ENCODE peak calls at places on chromosomes 2 and 18, in six cellular contexts. X, J, L, Z, T and G are unnamed samples.

GRCh38 chr18:51659781-51660180 is 462.3 kb upstream of the MEX3C start:
- DNase-seq in X (no peak), J (no peak), L (no peak), Z (no peak), T (no peak), G (no peak)

GRCh38 chr2:37641582-37642111 is 29.8 kb downstream of the CDC42EP3 start:
- DNase-seq in X (no peak), J (no peak), L (no peak), Z (no peak), T (no peak), G (no peak)

GRCh38 chr2:51697095-51697494 is 665.2 kb upstream of the NRXN1 start:
- DNase-seq in X (no peak), J (no peak), L (no peak), Z (no peak), T (no peak), G (no peak)

GRCh38 chr2:149597050-149598013 is 9.8 kb upstream of the MMADHC start:
- DNase-seq in X (no peak), J (peak; percentile 19), L (peak; percentile 37), Z (peak; percentile 8), T (peak; percentile 23), G (peak; percentile 30)

GRCh38 chr2:159903404-159904126 is 105.6 kb upstream of the CD302 start:
- DNase-seq in X (no peak), J (no peak), L (no peak), Z (peak; percentile 25), T (peak; percentile 22), G (no peak)

GRCh38 chr18:2147866-2148265 is 423.4 kb downstream of the METTL4 start:
- DNase-seq in X (no peak), J (no peak), L (no peak), Z (no peak), T (no peak), G (peak; percentile 6)

GRCh38 chr2:223169830-223170605 is 118.0 kb downstream of the KCNE4 start:
- DNase-seq in X (no peak), J (no peak), L (no peak), Z (no peak), T (no peak), G (no peak)

GRCh38 chr2:73963385-73964120 is 21.2 kb upstream of the TET3 start:
- DNase-seq in X (no peak), J (no peak), L (no peak), Z (peak; percentile 21), T (no peak), G (no peak)

GRCh38 chr2:55592130-55592529 is 25.3 kb downstream of the PPP4R3B start:
- DNase-seq in X (no peak), J (no peak), L (no peak), Z (no peak), T (no peak), G (no peak)

GRCh38 chr18:62450546-62451395 is 72.1 kb upstream of the ZCCHC2 start:
- DNase-seq in X (no peak), J (no peak), L (peak; percentile 72), Z (no peak), T (peak; percentile 58), G (peak; percentile 69)
- TF ChIP-seq POLR2A in X (no peak), J (no peak), L (no peak), Z (no peak), T (no peak), G (no peak)

GRCh38 chr18:10560457-10561045 is 34.7 kb downstream of the NAPG start:
- DNase-seq in X (peak; percentile 86), J (peak; percentile 68), L (peak; percentile 66), Z (peak; percentile 56), T (peak; percentile 71), G (peak; percentile 35)

GRCh38 chr18:10557085-10557677 is 31.4 kb downstream of the NAPG start:
- DNase-seq in X (no peak), J (no peak), L (no peak), Z (no peak), T (no peak), G (no peak)

GRCh38 chr18:10558243-10558966 is 32.6 kb downstream of the NAPG start:
- DNase-seq in X (no peak), J (no peak), L (no peak), Z (no peak), T (no peak), G (no peak)

GRCh38 chr18:10559566-10560456 is 34.0 kb downstream of the NAPG start:
- DNase-seq in X (no peak), J (peak; percentile 26), L (no peak), Z (peak; percentile 26), T (no peak), G (no peak)

GRCh38 chr18:10558967-10559298 is 33.1 kb downstream of the NAPG start:
- DNase-seq in X (no peak), J (no peak), L (no peak), Z (no peak), T (no peak), G (no peak)
- TF ChIP-seq POLR2A in X (no peak), J (no peak), L (no peak), Z (no peak), T (no peak), G (no peak)

GRCh38 chr2:173963817-173964564 is 1.2 kb downstream of the SP3 start:
- DNase-seq in X (peak; percentile 95), J (peak; percentile 90), L (peak; percentile 91), Z (peak; percentile 67), T (peak; percentile 94), G (peak; percentile 65)
- TF ChIP-seq POLR2A in X (peak; percentile 85), J (peak; percentile 28), L (peak; percentile 77), Z (peak; percentile 51), T (no peak), G (peak; percentile 64)

DNA sequence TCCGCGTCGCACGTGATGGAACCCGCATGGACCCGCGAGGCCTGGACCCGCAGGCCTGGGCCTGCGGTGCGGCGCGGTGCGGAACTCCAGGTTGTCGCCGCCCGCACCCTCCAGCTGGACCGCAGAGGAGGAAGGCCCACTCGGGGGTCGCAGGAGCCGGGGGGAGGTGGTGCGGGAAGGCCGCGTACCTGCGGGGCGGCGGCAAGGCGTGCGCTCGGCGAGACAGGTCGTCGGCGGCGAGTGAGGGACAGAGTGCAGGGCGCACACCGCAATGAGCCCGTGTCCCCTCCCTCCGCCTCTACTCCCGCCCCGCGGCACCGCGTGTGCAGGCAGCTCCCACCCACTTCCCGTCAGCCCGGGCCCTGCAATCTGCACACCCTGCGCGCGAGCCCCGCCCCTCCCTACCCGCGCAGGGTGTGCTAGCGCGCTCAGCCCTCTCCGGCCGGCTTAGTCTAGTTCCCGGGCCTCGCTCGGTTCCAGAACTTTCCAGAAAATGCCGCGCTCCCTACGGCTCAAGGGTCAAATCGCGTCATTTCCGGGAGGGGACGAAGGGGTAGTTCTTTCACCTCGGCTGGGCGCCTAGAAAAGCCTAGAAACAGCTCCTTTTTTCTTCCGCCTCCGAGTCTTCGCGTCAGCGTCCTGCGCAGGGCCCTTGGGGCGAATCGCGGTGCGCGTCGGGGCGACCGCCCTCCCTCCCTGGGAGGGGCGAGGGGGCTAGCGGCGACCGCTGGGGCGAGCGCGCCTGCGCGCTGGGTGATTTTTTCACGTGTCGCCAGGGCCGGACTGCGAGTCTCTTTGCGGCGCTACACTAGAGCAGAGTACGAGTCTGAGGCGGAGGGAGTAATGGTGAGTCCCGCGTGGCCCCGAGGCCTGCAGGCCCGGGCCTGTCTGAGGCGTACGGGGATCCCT is at the start of the genes HSPD1 and HSPE1:
- DNase-seq in X (peak; percentile 97), J (peak; percentile 98), L (peak; percentile 99), Z (peak; percentile 84), T (peak; percentile 99), G (peak; percentile 85)
- TF ChIP-seq POLR2A in X (peak; percentile 93), J (peak; percentile 92), L (peak; percentile 93), Z (peak; percentile 96), T (peak; percentile 19), G (peak; percentile 99)

GRCh38 chr2:85134255-85135065 is 1.3 kb downstream of the TCF7L1 start:
- DNase-seq in X (no peak), J (peak; percentile 73), L (peak; percentile 51), Z (peak; percentile 18), T (peak; percentile 50), G (no peak)

GRCh38 chr2:85131116-85131515 is 2.1 kb upstream of the TCF7L1 start:
- DNase-seq in X (no peak), J (peak; percentile 27), L (peak; percentile 31), Z (no peak), T (no peak), G (no peak)

GRCh38 chr2:85132392-85132791 is 800 bp upstream of the TCF7L1 start:
- DNase-seq in X (no peak), J (peak; percentile 49), L (peak; percentile 34), Z (no peak), T (no peak), G (no peak)

GRCh38 chr2:85133751-85134254 is 611 bp downstream of the TCF7L1 start:
- DNase-seq in X (peak; percentile 81), J (peak; percentile 71), L (peak; percentile 56), Z (peak; percentile 56), T (peak; percentile 42), G (no peak)

GRCh38 chr2:85132834-85133637 is at the start of gene TCF7L1:
- DNase-seq in X (peak; percentile 94), J (peak; percentile 92), L (peak; percentile 90), Z (peak; percentile 56), T (peak; percentile 88), G (peak; percentile 92)
- TF ChIP-seq POLR2A in X (no peak), J (peak; percentile 22), L (peak; percentile 61), Z (no peak), T (no peak), G (no peak)

DNA sequence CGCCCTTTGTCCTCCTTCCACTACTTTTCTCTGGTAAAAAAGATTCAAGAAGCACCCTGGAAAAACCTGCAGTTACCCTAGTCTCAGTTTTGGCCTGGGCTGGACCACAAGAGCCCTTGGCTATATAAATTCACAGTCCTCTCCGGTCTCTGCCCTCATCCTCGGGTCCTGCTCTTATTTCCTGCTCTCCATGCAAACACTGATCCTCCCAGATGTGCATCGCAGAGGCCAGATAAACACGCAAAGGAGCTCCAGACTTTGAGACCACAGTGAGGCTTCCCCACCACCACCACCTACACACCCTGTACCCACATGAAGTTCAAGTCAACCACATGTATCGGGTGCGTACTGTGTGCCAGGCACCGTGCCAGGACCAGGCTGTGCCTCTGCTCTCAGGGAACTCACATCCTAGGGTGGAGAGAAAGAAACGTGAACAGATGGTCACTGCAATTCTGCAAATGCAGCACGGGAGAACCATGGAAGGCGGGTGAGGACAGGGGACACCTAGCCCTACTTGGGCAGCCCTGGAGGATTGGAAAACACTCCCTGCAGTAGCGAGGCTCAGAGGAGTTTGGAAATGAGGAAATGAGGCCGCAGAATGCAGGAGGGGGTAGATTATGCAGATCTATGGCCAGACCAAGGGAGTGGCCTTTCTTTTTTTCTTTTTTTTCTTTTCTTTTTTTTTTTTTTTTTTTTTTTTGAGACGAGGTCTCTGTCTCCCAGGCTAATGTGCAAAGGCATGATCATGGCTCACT is 7.5 kb downstream of the CTDSP1 start:
- DNase-seq in X (peak; percentile 87), J (peak; percentile 78), L (peak; percentile 75), Z (no peak), T (peak; percentile 63), G (no peak)
- TF ChIP-seq POLR2A in X (no peak), J (no peak), L (no peak), Z (no peak), T (no peak), G (no peak)

DNA sequence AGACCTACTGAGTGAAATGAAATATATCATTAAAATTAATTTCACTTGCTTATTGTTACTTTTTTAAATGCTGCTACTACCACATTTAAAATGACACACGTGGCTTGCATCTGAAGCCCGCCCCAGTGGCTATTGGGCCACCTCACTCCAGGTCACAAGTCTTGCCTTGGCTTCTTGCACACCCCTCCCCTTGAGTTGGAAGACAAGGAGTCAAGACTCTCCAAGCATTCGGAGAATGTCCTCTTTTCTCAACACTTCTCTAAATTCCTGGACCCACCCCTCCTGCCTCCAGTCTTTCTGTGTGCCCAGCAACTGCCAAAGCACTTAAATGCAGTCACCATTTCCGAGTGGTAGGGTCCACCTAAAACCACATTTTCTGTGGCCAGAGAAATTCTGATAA is 73.4 kb downstream of the ZBTB7C start:
- DNase-seq in X (no peak), J (no peak), L (no peak), Z (no peak), T (no peak), G (no peak)
- TF ChIP-seq POLR2A in X (no peak), J (no peak), L (no peak), Z (no peak), T (no peak), G (no peak)